ENCODE peak calls at places on chromosomes 6 and 20, in six cellular contexts. Y is HFF-Myc, J is kidney, T is cardiac muscle cell, B is uterus, A is fibroblast of the aortic adventitia. M is an unnamed sample.

GRCh38 chr6:163994566-163994965 is 580.0 kb downstream of the QKI start:
- DNase-seq in J (no peak), Y (no peak), T (no peak), A (no peak), B (no peak), M (no peak)

GRCh38 chr6:83536034-83536646 is 23.8 kb downstream of the PRSS35 start:
- DNase-seq in Y (peak; percentile 33), A (peak; percentile 72), J (no peak), T (peak; percentile 68), B (no peak), M (no peak)

GRCh38 chr6:166010136-166010535 is 157.5 kb downstream of the TBXT start:
- DNase-seq in A (no peak), Y (no peak), J (no peak), T (no peak), B (no peak), M (no peak)

GRCh38 chr20:31593221-31594001 is 11.7 kb upstream of the ID1 start:
- DNase-seq in A (peak; percentile 84), Y (no peak), T (peak; percentile 72), J (peak; percentile 97), B (no peak), M (no peak)

GRCh38 chr20:4342631-4343030 is 327.3 kb upstream of the RNF24 start:
- DNase-seq in A (no peak), T (no peak), J (no peak), B (no peak), Y (no peak), M (no peak)

GRCh38 chr6:12602951-12603710 is 113.4 kb upstream of the PHACTR1 start:
- DNase-seq in J (no peak), Y (peak; percentile 37), A (peak; percentile 95), B (no peak), T (peak; percentile 92), M (no peak)

GRCh38 chr6:92684386-92684785 is 735.0 kb downstream of the EPHA7 start:
- DNase-seq in Y (no peak), A (no peak), T (peak; percentile 20), J (no peak), B (no peak), M (no peak)

GRCh38 chr6:152983637-152984386 is 971 bp upstream of the FBXO5 start:
- DNase-seq in B (peak; percentile 95), J (peak; percentile 99), T (peak; percentile 80), Y (peak; percentile 57), A (peak; percentile 87), M (no peak)

GRCh38 chr6:136783495-136784270 is 8.6 kb downstream of the MAP3K5 start:
- DNase-seq in B (no peak), J (no peak), Y (no peak), T (no peak), A (no peak), M (no peak)

GRCh38 chr6:77034161-77034560 is 429.1 kb downstream of the HTR1B start:
- DNase-seq in B (no peak), A (peak; percentile 83), Y (no peak), T (peak; percentile 92), J (no peak), M (peak; percentile 90)

GRCh38 chr6:24933868-24934401 is 1.8 kb downstream of the RIPOR2 start:
- DNase-seq in Y (no peak), B (no peak), T (peak; percentile 34), A (no peak), J (no peak), M (no peak)

GRCh38 chr6:16031278-16031981 is 97.5 kb upstream of the MYLIP start:
- DNase-seq in A (no peak), B (no peak), T (peak; percentile 9), Y (no peak), J (no peak), M (no peak)

GRCh38 chr6:74971631-74972030 is 234.2 kb downstream of the COL12A1 start:
- DNase-seq in Y (no peak), A (no peak), B (no peak), J (no peak), T (no peak), M (no peak)

GRCh38 chr6:63923139-63923739 is 287.6 kb downstream of the PHF3 start:
- DNase-seq in T (peak; percentile 63), Y (peak; percentile 12), A (peak; percentile 61), B (no peak), J (no peak), M (no peak)

GRCh38 chr20:4800131-4800530 is 78.4 kb downstream of the PRND start:
- DNase-seq in A (no peak), Y (no peak), J (no peak), B (no peak), T (no peak), M (no peak)

GRCh38 chr6:27836080-27836782 is 76.0 kb downstream of the OR2B2 start:
- DNase-seq in Y (no peak), T (no peak), J (no peak), B (no peak), A (no peak), M (no peak)

GRCh38 chr6:27840572-27840971 is 71.6 kb downstream of the OR2B2 start:
- DNase-seq in T (no peak), A (no peak), Y (no peak), J (no peak), B (no peak), M (no peak)

GRCh38 chr6:27836783-27837635 is 75.2 kb downstream of the OR2B2 start:
- DNase-seq in J (no peak), Y (peak; percentile 78), A (peak; percentile 90), T (peak; percentile 90), B (peak; percentile 61), M (peak; percentile 62)

GRCh38 chr6:27837636-27838512 is 74.3 kb downstream of the OR2B2 start:
- DNase-seq in A (peak; percentile 100), T (peak; percentile 99), Y (peak; percentile 100), B (peak; percentile 83), J (peak; percentile 94), M (peak; percentile 97)

DNA sequence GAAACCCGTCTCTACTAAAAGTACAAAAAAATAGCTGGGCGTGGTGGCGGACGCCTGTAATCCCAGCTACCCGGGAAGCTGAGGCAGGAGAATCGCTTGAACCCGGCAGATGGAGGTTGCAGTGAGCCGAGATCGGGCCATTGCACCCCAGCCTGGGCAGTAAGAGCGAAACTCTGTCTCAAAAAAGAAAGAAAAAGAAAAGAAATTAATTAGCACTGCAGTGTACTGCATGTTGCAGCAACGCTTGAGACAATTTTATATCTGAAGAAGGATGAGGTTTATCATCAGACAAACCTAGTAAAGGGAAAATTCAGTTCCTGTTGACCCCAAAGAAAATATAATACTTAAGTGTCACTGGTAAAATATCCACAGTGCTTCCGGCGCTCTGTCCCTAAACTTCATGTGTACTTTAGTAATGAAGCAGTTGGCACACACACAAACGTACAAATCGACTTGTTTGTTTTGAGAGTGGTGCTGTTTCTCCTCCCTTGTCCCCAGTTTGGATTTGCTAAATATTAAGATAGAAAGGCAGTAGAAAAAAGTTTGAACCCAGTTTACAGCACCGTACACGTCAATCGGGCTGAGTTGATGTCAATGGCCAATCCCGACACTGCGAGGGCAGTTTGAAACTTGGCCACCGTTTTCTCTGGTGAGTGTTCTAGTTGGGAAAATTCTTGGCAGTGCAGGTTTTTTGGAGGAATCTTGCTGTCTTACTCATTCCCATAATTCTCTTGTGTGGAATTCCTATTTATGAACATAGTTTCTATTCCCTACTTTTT is 72.7 kb downstream of the OR2B2 start:
- DNase-seq in J (no peak), B (peak; percentile 53), A (peak; percentile 90), Y (peak; percentile 70), T (peak; percentile 76), M (no peak)
- H3K4me3 ChIP-seq in J (peak overlapping the region; percentile 83), B (peak overlapping the region; percentile 85), A (peak overlapping the region; percentile 74), Y (peak overlapping the region; percentile 84), T (peak overlapping the region; percentile 38), M (peak overlapping the region; percentile 86)

DNA sequence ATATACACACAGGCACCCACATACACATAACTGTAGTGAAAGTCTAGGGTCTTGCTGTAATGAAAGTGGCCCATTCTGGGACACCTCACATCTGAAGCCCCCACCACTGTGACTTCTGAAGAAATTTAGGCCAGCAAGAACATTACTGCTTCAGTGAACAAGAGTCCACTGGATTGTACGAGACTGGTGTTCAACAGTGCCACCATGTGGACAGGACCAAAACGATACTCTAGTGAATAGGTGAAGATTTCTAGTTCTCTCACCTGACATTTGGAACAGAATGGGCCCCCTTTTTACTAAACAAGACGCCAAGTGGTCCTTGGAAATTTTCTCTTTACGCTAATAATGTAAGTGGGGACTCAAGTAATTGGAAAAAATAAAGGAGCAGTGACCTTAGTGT is 156.9 kb downstream of the MAFB start:
- DNase-seq in T (peak; percentile 29), A (peak; percentile 3), J (no peak), Y (no peak), B (no peak), M (no peak)
- TF ChIP-seq CTCF in T (peak; percentile 37), A (peak; percentile 18), J (no peak), Y (peak; percentile 32), B (no peak), M (peak; percentile 39)

GRCh38 chr20:2507464-2507863 is 1.3 kb downstream of the ZNF343 start:
- DNase-seq in T (no peak), Y (no peak), B (no peak), J (no peak), A (peak; percentile 30), M (no peak)
- H3K4me3 ChIP-seq in T (no peak overlapping the region), Y (peak overlapping the region; percentile 89), B (peak overlapping the region; percentile 85), J (no peak overlapping the region), A (peak overlapping the region; percentile 90), M (peak overlapping the region; percentile 92)

GRCh38 chr6:41699063-41699462 is 36.3 kb downstream of the TFEB start:
- DNase-seq in A (no peak), Y (no peak), B (no peak), J (no peak), T (no peak), M (no peak)

GRCh38 chr6:41702771-41703494 is 32.5 kb downstream of the TFEB start:
- DNase-seq in T (no peak), Y (no peak), J (peak; percentile 58), B (no peak), A (no peak), M (no peak)

GRCh38 chr6:41702089-41702745 is 33.2 kb downstream of the TFEB start:
- DNase-seq in Y (no peak), T (no peak), J (peak; percentile 46), A (no peak), B (no peak), M (no peak)

GRCh38 chr6:41698350-41698781 is 37.0 kb downstream of the TFEB start:
- DNase-seq in A (peak; percentile 79), Y (peak; percentile 80), T (peak; percentile 92), B (no peak), J (no peak), M (peak; percentile 13)

DNA sequence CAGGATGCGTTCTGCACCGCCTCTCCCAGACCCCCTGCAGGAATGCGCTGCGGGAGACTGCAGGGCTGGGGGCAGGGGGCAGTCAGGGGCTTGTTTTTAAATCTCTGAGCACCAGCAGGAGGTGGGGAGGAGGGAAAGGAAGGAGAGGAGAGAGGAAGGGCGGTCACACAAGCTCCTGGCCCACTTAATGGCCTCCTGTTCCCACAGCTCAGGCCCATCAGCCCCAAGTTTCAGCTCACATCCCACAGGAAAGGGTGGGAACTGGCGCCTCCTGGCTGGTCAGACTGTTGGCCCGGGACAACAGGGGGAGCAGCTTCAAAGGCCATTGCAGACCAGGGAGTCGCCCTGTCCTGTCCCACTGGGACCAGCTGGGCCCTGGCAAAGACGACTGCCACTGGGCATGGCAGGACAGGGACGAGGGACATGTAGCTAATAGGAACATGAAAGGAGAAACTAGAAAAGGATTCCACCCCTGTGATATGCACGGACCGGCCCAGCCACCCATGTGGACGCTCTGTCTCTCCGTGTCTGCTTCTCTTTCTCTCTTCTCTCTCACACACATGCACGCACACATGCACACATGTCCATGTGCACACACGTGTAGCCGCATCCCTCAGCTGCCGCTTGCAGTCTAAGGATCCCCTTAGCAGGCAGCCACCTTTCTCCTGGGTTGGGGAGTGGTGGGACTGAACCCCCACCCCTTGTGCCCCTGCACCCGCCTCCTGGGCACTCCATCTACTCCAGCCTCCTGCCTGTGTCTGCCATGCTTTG is 34.6 kb downstream of the TFEB start:
- DNase-seq in A (no peak), B (no peak), T (no peak), Y (no peak), J (peak; percentile 54), M (no peak)
- TF ChIP-seq CTCF in A (no peak), B (no peak), T (peak; percentile 11), Y (no peak), J (no peak), M (no peak)

M was measured in retinal pigment epithelial cell.